ENCODE peak calls at places on chromosomes 5 and 9, in six cellular contexts. X is stimulated activated naive CD8-positive, alpha-beta T cell treated with anti-CD3 and anti-CD28 coated beads, Interleukin-15, amount 100 ng/mL, for 72 hours; T is T-helper 1 cell; I is left ventricle myocardium inferior; S is SW 1271; Q is AG04449. L is an unnamed sample.

GRCh38 chr9:128683340-128684064 is 5.5 kb upstream of the SET start:
- DNase-seq in I (peak), X (peak), T (no peak), S (no peak), Q (no peak), L (no peak)

GRCh38 chr9:23117621-23118020 is 671.0 kb downstream of the DMRTA1 start:
- DNase-seq in X (no peak), Q (peak), T (no peak), S (no peak), I (no peak), L (peak)

GRCh38 chr5:119340597-119341218 is 15.1 kb upstream of the TNFAIP8 start:
- DNase-seq in T (peak), X (peak), Q (no peak), I (no peak), S (no peak), L (no peak)

GRCh38 chr5:82560546-82560945 is 282.4 kb upstream of the RPS23 start:
- DNase-seq in S (no peak), Q (no peak), T (no peak), I (no peak), X (no peak), L (no peak)

GRCh38 chr5:171496431-171496830 is 77.0 kb downstream of the FGF18 start:
- DNase-seq in Q (no peak), S (no peak), I (no peak), T (no peak), X (no peak), L (no peak)

GRCh38 chr5:113250341-113250953 is 184.3 kb downstream of the TSSK1B start:
- DNase-seq in I (peak), Q (peak), S (no peak), X (no peak), T (no peak), L (peak)

GRCh38 chr5:126579716-126580115 is 15.3 kb downstream of the ALDH7A1 start:
- DNase-seq in I (no peak), Q (no peak), X (no peak), T (no peak), S (no peak), L (no peak)

GRCh38 chr9:89226076-89226475 is 47.5 kb upstream of the SHC3 start:
- DNase-seq in I (peak), X (no peak), Q (no peak), T (no peak), S (no peak), L (no peak)

GRCh38 chr5:53406630-53407316 is 73.7 kb upstream of the FST start:
- DNase-seq in X (no peak), Q (no peak), T (no peak), S (peak), I (no peak), L (peak)

GRCh38 chr5:131999471-131999931 is 12.0 kb downstream of the ACSL6 start:
- DNase-seq in Q (no peak), T (no peak), X (no peak), I (no peak), S (no peak), L (no peak)

GRCh38 chr9:21656776-21657637 is 145.4 kb upstream of the MTAP start:
- DNase-seq in S (no peak), I (no peak), Q (no peak), X (no peak), T (no peak), L (peak)

GRCh38 chr9:20788526-20789421 is 104.7 kb downstream of the FOCAD start:
- DNase-seq in S (no peak), Q (no peak), I (no peak), T (no peak), X (no peak), L (no peak)

GRCh38 chr9:94490465-94490864 is 64.4 kb upstream of the PCAT7 start:
- DNase-seq in X (no peak), Q (no peak), I (no peak), T (no peak), S (no peak), L (no peak)

GRCh38 chr5:1497795-1498622 is 25.8 kb downstream of the LPCAT1 start:
- DNase-seq in S (no peak), X (no peak), I (peak), Q (no peak), T (no peak), L (no peak)

L was measured in AG04450.